ENCODE peak calls at places on chromosome 18, in seven cellular contexts. One of them, this sample, is unnamed.

GRCh38 chr18:46155652-46156051 is 51.5 kb downstream of the HAUS1 start:
- DNase-seq in A549: peak; percentile 69
- DNase-seq in WERI-Rb-1: no peak
- DNase-seq in HL-60: no peak
- DNase-seq in lower lobe of right lung: no peak
- DNase-seq in GM23338: no peak
- DNase-seq in PC-3: peak; percentile 66
- DNase-seq in this sample: no peak

GRCh38 chr18:22667158-22667557 is 249.4 kb upstream of the CTAGE1 start:
- DNase-seq in HL-60: no peak
- DNase-seq in GM23338: no peak
- DNase-seq in WERI-Rb-1: no peak
- DNase-seq in lower lobe of right lung: no peak
- DNase-seq in A549: no peak
- DNase-seq in PC-3: no peak
- DNase-seq in this sample: no peak

GRCh38 chr18:54958711-54959625 is at the start of gene CCDC68:
- DNase-seq in A549: peak; percentile 48
- DNase-seq in HL-60: no peak
- DNase-seq in WERI-Rb-1: no peak
- DNase-seq in PC-3: peak; percentile 68
- DNase-seq in lower lobe of right lung: peak; percentile 81
- DNase-seq in GM23338: peak; percentile 70
- DNase-seq in this sample: peak; percentile 50

GRCh38 chr18:55048892-55049291 is 89.6 kb upstream of the CCDC68 start:
- DNase-seq in PC-3: peak; percentile 79
- DNase-seq in A549: peak; percentile 17
- DNase-seq in HL-60: no peak
- DNase-seq in WERI-Rb-1: no peak
- DNase-seq in lower lobe of right lung: no peak
- DNase-seq in GM23338: no peak
- DNase-seq in this sample: no peak

GRCh38 chr18:39462436-39462835 is 1896.8 kb upstream of the CELF4 start:
- DNase-seq in GM23338: no peak
- DNase-seq in PC-3: peak; percentile 40
- DNase-seq in WERI-Rb-1: no peak
- DNase-seq in HL-60: no peak
- DNase-seq in A549: no peak
- DNase-seq in lower lobe of right lung: no peak
- DNase-seq in this sample: no peak

GRCh38 chr18:53028565-53028964 is 688.6 kb downstream of the DCC start:
- DNase-seq in HL-60: no peak
- DNase-seq in PC-3: no peak
- DNase-seq in A549: no peak
- DNase-seq in WERI-Rb-1: no peak
- DNase-seq in lower lobe of right lung: no peak
- DNase-seq in GM23338: no peak
- DNase-seq in this sample: no peak

GRCh38 chr18:41206341-41206740 is 748.7 kb upstream of the PIK3C3 start:
- DNase-seq in GM23338: no peak
- DNase-seq in HL-60: no peak
- DNase-seq in WERI-Rb-1: no peak
- DNase-seq in A549: no peak
- DNase-seq in PC-3: no peak
- DNase-seq in lower lobe of right lung: no peak
- DNase-seq in this sample: no peak

GRCh38 chr18:78813156-78813555 is 166.5 kb upstream of the SALL3 start:
- DNase-seq in HL-60: no peak
- DNase-seq in PC-3: no peak
- DNase-seq in WERI-Rb-1: no peak
- DNase-seq in A549: no peak
- DNase-seq in GM23338: peak; percentile 8
- DNase-seq in lower lobe of right lung: no peak
- DNase-seq in this sample: no peak

GRCh38 chr18:25349131-25349925 is 2.6 kb downstream of the ZNF521 start:
- DNase-seq in GM23338: peak; percentile 67
- DNase-seq in A549: no peak
- DNase-seq in PC-3: no peak
- DNase-seq in lower lobe of right lung: peak; percentile 45
- DNase-seq in WERI-Rb-1: no peak
- DNase-seq in HL-60: no peak
- DNase-seq in this sample: no peak

GRCh38 chr18:77062518-77063003 is 70.0 kb downstream of the MBP start:
- DNase-seq in GM23338: no peak
- DNase-seq in WERI-Rb-1: no peak
- DNase-seq in PC-3: no peak
- DNase-seq in lower lobe of right lung: no peak
- DNase-seq in HL-60: no peak
- DNase-seq in A549: no peak
- DNase-seq in this sample: no peak

GRCh38 chr18:73662440-73662839 is 485.2 kb downstream of the FBXO15 start:
- DNase-seq in WERI-Rb-1: peak; percentile 28
- DNase-seq in A549: no peak
- DNase-seq in lower lobe of right lung: no peak
- DNase-seq in PC-3: no peak
- DNase-seq in GM23338: no peak
- DNase-seq in HL-60: no peak
- DNase-seq in this sample: no peak

GRCh38 chr18:44937985-44938384 is 257.3 kb downstream of the SETBP1 start:
- DNase-seq in A549: no peak
- DNase-seq in PC-3: no peak
- DNase-seq in HL-60: no peak
- DNase-seq in lower lobe of right lung: no peak
- DNase-seq in GM23338: no peak
- DNase-seq in WERI-Rb-1: peak; percentile 39
- DNase-seq in this sample: no peak

GRCh38 chr18:23504720-23505119 is 1.4 kb downstream of the RMC1 start:
- DNase-seq in WERI-Rb-1: no peak
- DNase-seq in PC-3: no peak
- DNase-seq in HL-60: no peak
- DNase-seq in GM23338: no peak
- DNase-seq in A549: no peak
- DNase-seq in lower lobe of right lung: no peak
- DNase-seq in this sample: no peak

GRCh38 chr18:304887-305529 is 37.2 kb upstream of the THOC1 start:
- DNase-seq in GM23338: peak; percentile 21
- DNase-seq in PC-3: peak; percentile 31
- DNase-seq in lower lobe of right lung: no peak
- DNase-seq in HL-60: no peak
- DNase-seq in A549: no peak
- DNase-seq in WERI-Rb-1: no peak
- DNase-seq in this sample: no peak

GRCh38 chr18:78619854-78620253 is 359.8 kb upstream of the SALL3 start:
- DNase-seq in HL-60: no peak
- DNase-seq in WERI-Rb-1: peak; percentile 4
- DNase-seq in lower lobe of right lung: no peak
- DNase-seq in A549: no peak
- DNase-seq in PC-3: no peak
- DNase-seq in GM23338: no peak
- DNase-seq in this sample: no peak

GRCh38 chr18:12659904-12660605 is 2.1 kb upstream of the SPIRE1 start:
- DNase-seq in A549: peak; percentile 61
- DNase-seq in WERI-Rb-1: peak; percentile 30
- DNase-seq in lower lobe of right lung: no peak
- DNase-seq in PC-3: peak; percentile 85
- DNase-seq in HL-60: peak; percentile 42
- DNase-seq in GM23338: peak; percentile 74
- DNase-seq in this sample: no peak

DNA sequence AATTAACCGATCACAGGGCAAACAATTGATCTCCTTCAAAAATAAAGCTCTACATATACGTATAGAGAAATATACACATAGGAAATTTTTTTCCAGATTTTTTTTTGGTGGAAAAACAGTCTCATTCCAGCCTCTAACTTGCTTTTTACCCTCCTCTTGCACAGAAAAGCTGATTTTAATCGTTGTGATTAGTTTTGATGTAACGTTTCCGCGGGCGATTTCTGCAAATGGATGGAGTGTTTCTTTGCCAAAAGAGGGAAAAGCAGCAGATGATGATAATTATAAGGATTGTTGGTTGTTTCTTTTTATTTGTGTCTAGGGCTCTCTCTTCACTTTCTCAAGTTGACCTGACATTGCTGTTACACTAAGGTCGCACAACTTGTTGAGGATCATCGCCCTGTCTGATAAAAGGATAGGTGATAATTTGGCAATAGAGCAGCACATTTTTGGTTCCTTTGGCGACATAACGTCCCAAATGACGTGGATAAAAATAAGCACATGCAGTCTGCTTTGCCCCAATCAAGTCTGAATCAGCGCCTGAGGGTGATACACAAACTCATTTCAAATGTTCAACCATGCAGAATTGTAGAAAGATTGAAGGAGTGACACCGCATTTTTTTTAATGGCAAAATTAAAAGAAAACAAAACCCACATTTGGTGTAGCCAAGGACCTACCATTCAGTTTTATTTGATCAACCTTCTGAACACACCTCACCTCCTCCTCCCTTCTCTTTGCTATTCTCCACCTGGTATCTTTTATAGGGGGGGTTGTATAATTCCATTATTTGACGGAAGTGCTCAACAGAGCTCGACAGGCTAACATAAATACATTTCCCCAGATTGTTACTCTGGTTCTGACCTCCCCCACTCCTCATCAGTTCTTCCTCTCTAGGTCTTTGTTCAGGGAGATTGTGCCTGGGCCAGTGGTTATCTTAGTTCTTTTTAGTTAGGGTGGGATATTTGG is 109.5 kb upstream of the KCTD1 start:
- DNase-seq in A549: no peak
- DNase-seq in PC-3: no peak
- DNase-seq in WERI-Rb-1: no peak
- DNase-seq in GM23338: no peak
- DNase-seq in lower lobe of right lung: no peak
- DNase-seq in HL-60: no peak
- DNase-seq in this sample: no peak
- H3K27ac ChIP-seq in A549: peak overlapping the region; percentile 91
- H3K27ac ChIP-seq in PC-3: no peak overlapping the region
- H3K27ac ChIP-seq in WERI-Rb-1: peak overlapping the region; percentile 93
- H3K27ac ChIP-seq in GM23338: no peak overlapping the region
- H3K27ac ChIP-seq in lower lobe of right lung: peak overlapping the region; percentile 72
- H3K27ac ChIP-seq in HL-60: no peak overlapping the region
- H3K27ac ChIP-seq in this sample: no peak overlapping the region

DNA sequence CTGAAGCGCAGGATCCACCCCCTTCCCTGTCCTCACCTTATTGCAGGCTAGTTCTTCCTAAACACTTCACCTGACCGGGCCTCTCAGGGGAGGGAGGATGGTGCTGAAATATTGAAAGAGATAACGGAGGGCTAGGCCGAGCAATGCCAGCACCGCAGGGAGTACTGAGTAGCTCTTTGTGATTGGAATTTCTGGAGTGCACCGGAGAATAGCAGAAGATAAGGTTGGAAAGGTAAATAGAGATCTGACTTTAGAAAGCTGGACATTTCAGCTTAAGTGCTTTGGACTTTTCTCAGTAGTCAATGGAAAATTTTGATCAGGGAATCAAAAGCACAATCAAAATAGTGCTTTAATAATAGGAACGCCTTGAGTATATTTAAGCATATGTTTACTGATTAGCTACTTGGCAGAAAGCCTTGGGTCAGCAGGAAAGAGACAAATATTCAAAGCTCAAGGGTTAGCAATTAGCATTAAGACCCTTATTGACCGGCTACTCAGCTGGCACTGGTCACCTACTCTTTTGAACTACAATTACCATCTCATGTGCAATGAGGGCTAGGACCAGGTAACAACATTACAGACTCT is 142.9 kb upstream of the NDUFV2 start:
- DNase-seq in A549: no peak
- DNase-seq in PC-3: no peak
- DNase-seq in HL-60: no peak
- DNase-seq in WERI-Rb-1: no peak
- DNase-seq in lower lobe of right lung: no peak
- DNase-seq in GM23338: peak; percentile 60
- DNase-seq in this sample: no peak
- H3K4me3 ChIP-seq in A549: no peak overlapping the region
- H3K4me3 ChIP-seq in PC-3: no peak overlapping the region
- H3K4me3 ChIP-seq in HL-60: no peak overlapping the region
- H3K4me3 ChIP-seq in WERI-Rb-1: no peak overlapping the region
- H3K4me3 ChIP-seq in lower lobe of right lung: no peak overlapping the region
- H3K4me3 ChIP-seq in GM23338: peak overlapping the region; percentile 17
- H3K4me3 ChIP-seq in this sample: no peak overlapping the region

DNA sequence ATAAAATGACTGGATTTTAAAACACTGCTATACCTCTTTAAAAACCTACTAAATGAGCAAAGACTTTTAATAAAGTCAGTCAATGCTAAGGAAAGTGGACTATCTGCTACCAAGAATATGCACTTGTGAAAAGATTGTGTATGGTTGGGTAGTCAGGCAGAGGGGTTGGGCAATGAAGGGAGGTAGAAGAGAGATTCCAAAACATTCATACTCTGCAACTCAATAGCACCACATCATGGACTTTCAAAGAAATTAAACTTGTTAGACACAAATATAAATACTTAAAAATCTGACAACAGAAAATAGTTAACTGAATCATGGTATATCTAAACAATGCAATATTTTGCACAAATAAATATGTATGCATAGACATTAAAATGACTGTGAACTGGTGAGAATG is 139.9 kb upstream of the MAPRE2 start:
- DNase-seq in A549: peak; percentile 18
- DNase-seq in HL-60: peak; percentile 6
- DNase-seq in PC-3: peak; percentile 13
- DNase-seq in lower lobe of right lung: no peak
- DNase-seq in WERI-Rb-1: no peak
- DNase-seq in GM23338: no peak
- DNase-seq in this sample: no peak
- TF ChIP-seq CTCF in A549: no peak
- TF ChIP-seq CTCF in HL-60: no peak
- TF ChIP-seq CTCF in PC-3: peak; percentile 25
- TF ChIP-seq CTCF in lower lobe of right lung: no peak
- TF ChIP-seq CTCF in WERI-Rb-1: no peak
- TF ChIP-seq CTCF in GM23338: no peak
- TF ChIP-seq CTCF in this sample: no peak

GRCh38 chr18:58049000-58049688 is 5.1 kb downstream of the NEDD4L start:
- DNase-seq in GM23338: no peak
- DNase-seq in PC-3: no peak
- DNase-seq in WERI-Rb-1: no peak
- DNase-seq in HL-60: no peak
- DNase-seq in lower lobe of right lung: no peak
- DNase-seq in A549: no peak
- DNase-seq in this sample: no peak
- H3K27ac ChIP-seq in GM23338: no peak overlapping the region
- H3K27ac ChIP-seq in PC-3: no peak overlapping the region
- H3K27ac ChIP-seq in WERI-Rb-1: no peak overlapping the region
- H3K27ac ChIP-seq in HL-60: no peak overlapping the region
- H3K27ac ChIP-seq in lower lobe of right lung: no peak overlapping the region
- H3K27ac ChIP-seq in A549: no peak overlapping the region
- H3K27ac ChIP-seq in this sample: no peak overlapping the region

This sample was measured in RWPE2.